ENCODE peak calls at places on chromosomes 7 and 10, in four cellular contexts. K, G, V and W are unnamed samples.

GRCh38 chr10:3169271-3169670 is 3.3 kb downstream of the PITRM1 start:
- DNase-seq in K (no peak), G (no peak), V (no peak), W (peak)

GRCh38 chr7:140304071-140304799 is 94.1 kb downstream of the SLC37A3 start:
- DNase-seq in K (no peak), G (no peak), V (peak), W (no peak)

GRCh38 chr7:100799037-100799896 is 28.1 kb downstream of the EPHB4 start:
- DNase-seq in K (no peak), G (peak), V (peak), W (no peak)

GRCh38 chr7:82694020-82694419 is 250.4 kb upstream of the CACNA2D1 start:
- DNase-seq in K (no peak), G (no peak), V (no peak), W (no peak)

GRCh38 chr7:134701272-134701671 is 54.6 kb downstream of the BPGM start:
- DNase-seq in K (no peak), G (no peak), V (peak), W (no peak)

GRCh38 chr10:110860576-110861241 is 11.0 kb upstream of the PDCD4 start:
- DNase-seq in K (no peak), G (no peak), V (peak), W (no peak)

GRCh38 chr10:103672345-103672744 is 178.8 kb downstream of the NEURL1 start:
- DNase-seq in K (no peak), G (no peak), V (no peak), W (no peak)

GRCh38 chr10:42973870-42974692 is 102.8 kb upstream of the RET start:
- DNase-seq in K (peak), G (peak), V (no peak), W (no peak)

GRCh38 chr7:3753868-3754267 is 452.8 kb downstream of the SDK1 start:
- DNase-seq in K (no peak), G (no peak), V (no peak), W (no peak)

GRCh38 chr10:114498413-114499111 is 94.3 kb upstream of the AFAP1L2 start:
- DNase-seq in K (no peak), G (no peak), V (no peak), W (no peak)
- H3K27ac ChIP-seq in K (no peak), G (no peak), V (peak), W (no peak)

DNA sequence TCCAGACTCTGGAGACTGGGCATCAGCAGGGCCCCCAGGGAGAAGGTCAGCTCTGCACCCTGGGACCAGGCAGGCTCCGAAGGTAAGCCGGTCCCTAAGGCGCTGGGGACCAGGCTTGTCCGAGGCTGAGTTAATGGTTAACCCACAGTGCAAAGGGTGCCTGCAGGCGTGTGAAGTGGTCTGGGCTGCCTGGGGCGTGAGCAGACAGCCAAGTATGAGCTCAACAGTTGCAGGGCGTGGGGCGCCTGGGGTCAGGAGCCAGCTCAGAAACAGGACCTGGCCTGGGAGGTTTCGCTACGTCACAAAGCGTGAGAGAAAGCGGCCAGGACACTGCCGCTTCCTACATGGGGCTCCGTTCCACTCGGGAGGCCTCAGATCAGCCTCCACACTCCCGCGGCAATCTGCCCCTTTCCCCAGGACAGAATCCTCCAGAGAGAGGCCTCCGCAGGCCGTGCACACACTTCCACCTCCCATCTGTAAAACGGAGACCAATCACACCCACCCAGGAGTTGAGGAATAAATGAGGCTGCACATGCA is 16.0 kb downstream of the PDGFA start:
- DNase-seq in K (peak), G (peak), V (no peak), W (no peak)
- H3K27ac ChIP-seq in K (peak), G (peak), V (no peak), W (no peak)

GRCh38 chr10:102234866-102235597 is 6.3 kb downstream of the PITX3 start:
- DNase-seq in K (no peak), G (no peak), V (no peak), W (no peak)

GRCh38 chr10:102237711-102238252 is 3.5 kb downstream of the PITX3 start:
- DNase-seq in K (no peak), G (no peak), V (no peak), W (no peak)

GRCh38 chr10:102233997-102234396 is 7.3 kb downstream of the PITX3 start:
- DNase-seq in K (no peak), G (no peak), V (no peak), W (no peak)

GRCh38 chr10:102235598-102235920 is 5.8 kb downstream of the PITX3 start:
- DNase-seq in K (no peak), G (no peak), V (no peak), W (no peak)

GRCh38 chr10:102235991-102236390 is 5.3 kb downstream of the PITX3 start:
- DNase-seq in K (no peak), G (no peak), V (no peak), W (no peak)
- H3K27ac ChIP-seq in K (no peak), G (no peak), V (no peak), W (no peak)

DNA sequence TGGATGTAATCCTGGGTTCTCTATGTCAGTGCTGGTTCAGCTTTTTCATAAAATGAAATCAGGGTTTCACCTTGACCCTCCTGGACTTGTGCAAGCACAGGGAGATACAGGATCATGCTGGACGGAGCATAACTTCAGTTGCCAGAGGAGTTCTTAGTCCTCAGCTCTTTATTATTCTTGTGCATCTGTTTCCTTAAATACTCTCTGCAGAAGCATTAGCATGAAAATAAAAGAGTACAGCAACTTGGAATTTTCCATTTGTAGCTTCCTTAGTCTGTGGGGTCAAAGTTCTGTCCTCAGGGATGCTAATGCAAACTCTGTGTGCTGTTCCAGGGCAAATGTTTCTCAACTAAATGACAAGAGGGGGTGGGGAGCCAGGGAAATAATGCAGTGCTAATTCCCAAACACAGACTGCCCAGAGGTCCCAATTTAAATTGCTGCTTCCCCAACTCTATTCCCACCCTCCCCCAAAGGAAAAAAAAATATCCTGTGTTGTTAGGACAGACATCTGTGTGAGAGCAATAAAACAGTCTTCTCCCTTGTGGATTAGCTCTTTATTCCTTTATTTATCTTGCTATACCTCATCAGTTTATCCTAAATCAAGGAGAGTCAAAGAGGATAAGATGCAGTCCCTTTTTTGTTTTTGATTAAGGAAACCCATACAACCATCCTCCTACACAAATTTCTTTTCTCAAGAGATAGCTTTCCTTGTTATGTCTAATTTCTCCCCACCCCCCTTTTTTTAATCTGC is 905.0 kb downstream of the LRMDA start:
- DNase-seq in K (no peak), G (peak), V (no peak), W (no peak)
- H3K27ac ChIP-seq in K (no peak), G (peak), V (no peak), W (peak)

DNA sequence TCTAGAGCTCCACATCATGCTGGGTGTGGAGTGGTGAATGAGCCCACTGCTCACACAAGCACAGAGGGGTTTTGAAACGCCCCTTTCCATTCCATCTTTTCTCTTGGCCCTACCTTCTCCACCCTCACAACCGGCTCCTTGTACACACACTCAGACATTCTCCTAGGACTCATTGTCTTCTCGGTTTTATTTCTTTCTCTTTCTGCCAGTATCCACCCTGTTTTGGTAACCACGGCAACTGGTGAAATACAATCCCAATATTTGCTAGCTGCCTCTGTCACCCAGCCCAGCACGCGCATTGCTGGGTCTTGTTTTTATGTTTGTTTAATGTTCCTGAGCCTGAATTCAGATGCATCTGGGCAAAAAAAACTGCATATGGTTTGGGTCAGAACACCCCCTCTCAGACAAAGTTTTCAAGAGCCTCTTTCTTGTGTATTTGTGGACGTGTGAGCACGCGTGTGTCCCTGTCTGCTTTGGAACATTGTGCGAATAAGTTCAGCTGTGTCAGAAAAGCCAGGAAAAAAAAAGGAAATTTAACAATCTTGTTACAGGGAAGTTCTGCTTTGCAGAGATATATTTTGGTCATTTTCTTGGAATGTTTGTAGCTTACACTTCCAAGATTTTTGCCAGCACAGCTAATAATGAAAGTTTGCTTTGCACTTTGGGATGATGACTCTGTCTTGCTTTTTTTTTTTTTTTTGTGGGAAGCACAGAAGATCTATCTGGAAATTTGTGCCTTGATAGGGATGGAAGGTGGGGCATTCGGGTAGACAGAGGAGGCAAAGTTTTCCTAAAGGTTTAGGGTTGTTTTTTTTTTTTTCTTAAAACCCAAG is 225.9 kb downstream of the TRIL start:
- DNase-seq in K (no peak), G (no peak), V (no peak), W (no peak)
- H3K27ac ChIP-seq in K (peak), G (no peak), V (no peak), W (peak)

DNA sequence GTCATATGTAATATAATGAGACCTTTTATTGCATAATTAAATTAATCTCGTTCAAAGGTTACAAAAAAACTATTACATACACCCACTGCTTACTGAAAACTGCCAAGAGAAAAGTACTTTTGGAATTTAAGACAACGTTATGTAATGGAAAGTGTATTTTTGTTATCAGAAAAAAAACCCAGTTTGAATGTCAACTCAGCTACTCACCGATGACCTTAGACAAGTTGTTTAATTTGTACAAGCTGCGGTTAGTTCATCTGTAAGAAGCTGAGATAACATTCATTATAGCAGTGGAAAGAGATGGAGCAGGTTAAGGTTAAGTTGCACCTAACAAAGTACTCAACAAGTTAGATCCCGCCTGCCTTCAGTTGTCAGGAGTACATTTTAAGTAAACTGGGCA is 1.1 kb downstream of the PSMA2 start:
- DNase-seq in K (no peak), G (no peak), V (no peak), W (no peak)
- H3K27ac ChIP-seq in K (no peak), G (peak), V (peak), W (no peak)

DNA sequence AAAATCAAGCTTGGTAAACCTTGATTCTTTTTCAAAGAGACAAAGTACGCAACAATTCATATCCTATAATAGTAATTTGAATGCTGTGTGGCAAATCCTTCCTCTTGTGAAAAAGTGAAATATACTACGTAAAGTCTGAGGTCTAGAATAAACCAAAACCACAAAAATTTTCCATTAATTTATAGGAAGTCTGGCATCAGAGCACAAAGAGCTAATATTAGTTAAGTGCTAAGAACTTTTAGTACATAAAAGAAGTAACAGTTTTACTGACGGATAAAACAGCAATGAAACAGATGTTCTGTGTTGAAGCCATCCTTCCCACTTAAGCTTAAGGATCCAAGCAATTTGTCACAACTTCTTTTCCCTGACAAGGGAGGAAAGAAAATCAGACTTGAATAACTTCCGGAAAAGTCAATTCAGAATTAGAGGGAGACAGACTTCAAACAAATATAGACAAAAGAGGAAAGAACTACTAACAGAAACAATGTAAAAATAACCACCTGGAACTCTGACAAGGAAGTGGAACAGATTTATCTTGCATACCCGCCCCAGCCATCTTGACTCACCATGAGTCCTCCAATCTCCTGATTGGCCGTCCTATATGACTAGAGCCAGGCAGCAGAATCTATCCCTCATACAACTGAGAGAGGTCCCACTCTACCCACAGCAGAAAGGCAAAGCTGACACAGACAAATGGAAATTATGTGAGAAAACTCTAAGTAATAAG is 34.5 kb downstream of the RHEB start:
- DNase-seq in K (no peak), G (no peak), V (no peak), W (no peak)
- H3K27ac ChIP-seq in K (peak), G (no peak), V (no peak), W (no peak)

GRCh38 chr7:101948650-101949049 is 131.2 kb downstream of the CUX1 start:
- DNase-seq in K (no peak), G (no peak), V (no peak), W (no peak)
- H3K27ac ChIP-seq in K (peak), G (no peak), V (no peak), W (no peak)

GRCh38 chr10:13681528-13681927 is 94.8 kb downstream of the PRPF18 start:
- DNase-seq in K (no peak), G (no peak), V (no peak), W (no peak)

GRCh38 chr10:13678444-13678843 is 91.7 kb downstream of the PRPF18 start:
- DNase-seq in K (no peak), G (peak), V (no peak), W (no peak)

GRCh38 chr10:13683017-13683416 is 96.3 kb downstream of the PRPF18 start:
- DNase-seq in K (no peak), G (no peak), V (no peak), W (no peak)

GRCh38 chr10:13681963-13682362 is 95.2 kb downstream of the PRPF18 start:
- DNase-seq in K (no peak), G (no peak), V (no peak), W (no peak)

GRCh38 chr10:13681095-13681494 is 94.3 kb downstream of the PRPF18 start:
- DNase-seq in K (no peak), G (no peak), V (no peak), W (no peak)
- H3K27ac ChIP-seq in K (no peak), G (no peak), V (no peak), W (no peak)

GRCh38 chr10:1177936-1178335 is 121.8 kb downstream of the WDR37 start:
- DNase-seq in K (peak), G (no peak), V (no peak), W (no peak)
- H3K27ac ChIP-seq in K (no peak), G (no peak), V (no peak), W (no peak)